ENCODE peak calls at places on chromosomes 4 and X, in four cellular contexts. One of them, this sample, is unnamed.

GRCh38 chr4:56762484-56763250 is 58.8 kb downstream of the SPINK2 start:
- DNase-seq in astrocyte: no peak
- DNase-seq in transverse colon: no peak
- DNase-seq in testis: no peak
- DNase-seq in this sample: no peak

GRCh38 chr4:105988671-105989070 is 93.4 kb downstream of the NPNT start:
- DNase-seq in astrocyte: no peak
- DNase-seq in transverse colon: no peak
- DNase-seq in testis: no peak
- DNase-seq in this sample: no peak

GRCh38 chr4:123102897-123103489 is 180.6 kb upstream of the NUDT6 start:
- DNase-seq in astrocyte: peak; percentile 33
- DNase-seq in transverse colon: no peak
- DNase-seq in testis: no peak
- DNase-seq in this sample: peak; percentile 18

GRCh38 chr4:61336911-61337310 is 136.8 kb downstream of the ADGRL3 start:
- DNase-seq in astrocyte: no peak
- DNase-seq in transverse colon: no peak
- DNase-seq in testis: no peak
- DNase-seq in this sample: no peak

GRCh38 chr4:181550381-181550780 is 692.8 kb upstream of the TENM3 start:
- DNase-seq in astrocyte: no peak
- DNase-seq in transverse colon: no peak
- DNase-seq in testis: no peak
- DNase-seq in this sample: no peak

GRCh38 chr4:106323119-106323518 is 6.8 kb downstream of the AIMP1 start:
- DNase-seq in astrocyte: no peak
- DNase-seq in transverse colon: no peak
- DNase-seq in testis: no peak
- DNase-seq in this sample: no peak

GRCh38 chr4:113684534-113685091 is 76.9 kb downstream of the CAMK2D start:
- DNase-seq in astrocyte: peak; percentile 67
- DNase-seq in transverse colon: peak; percentile 63
- DNase-seq in testis: peak; percentile 63
- DNase-seq in this sample: peak; percentile 57

GRCh38 chrX:138964501-138964900 is 253.0 kb upstream of the FGF13 start:
- DNase-seq in astrocyte: no peak
- DNase-seq in transverse colon: no peak
- DNase-seq in testis: no peak
- DNase-seq in this sample: no peak

GRCh38 chr4:29046716-29047115 is 1673.5 kb upstream of the PCDH7 start:
- DNase-seq in astrocyte: peak; percentile 37
- DNase-seq in transverse colon: no peak
- DNase-seq in testis: no peak
- DNase-seq in this sample: peak; percentile 41

GRCh38 chr4:823093-823760 is 2.7 kb downstream of the CPLX1 start:
- DNase-seq in astrocyte: no peak
- DNase-seq in transverse colon: no peak
- DNase-seq in testis: no peak
- DNase-seq in this sample: no peak

GRCh38 chrX:151711154-151711553 is 4.7 kb upstream of the FATE1 start:
- DNase-seq in astrocyte: no peak
- DNase-seq in transverse colon: no peak
- DNase-seq in testis: no peak
- DNase-seq in this sample: no peak

GRCh38 chrX:15373986-15374385 is 10.2 kb downstream of the VEGFD start:
- DNase-seq in astrocyte: no peak
- DNase-seq in transverse colon: no peak
- DNase-seq in testis: no peak
- DNase-seq in this sample: no peak

GRCh38 chr4:128481752-128482480 is 194.3 kb upstream of the PGRMC2 start:
- DNase-seq in astrocyte: no peak
- DNase-seq in transverse colon: no peak
- DNase-seq in testis: no peak
- DNase-seq in this sample: no peak

GRCh38 chrX:53435997-53436396 is 1.8 kb upstream of the HSD17B10 start:
- DNase-seq in astrocyte: peak; percentile 47
- DNase-seq in transverse colon: peak; percentile 67
- DNase-seq in testis: peak; percentile 63
- DNase-seq in this sample: peak; percentile 53

GRCh38 chr4:167688660-167689142 is 403.6 kb upstream of the ANXA10 start:
- DNase-seq in astrocyte: no peak
- DNase-seq in transverse colon: no peak
- DNase-seq in testis: no peak
- DNase-seq in this sample: no peak

GRCh38 chr4:60173718-60174117 is 1026.4 kb upstream of the ADGRL3 start:
- DNase-seq in astrocyte: no peak
- DNase-seq in transverse colon: no peak
- DNase-seq in testis: no peak
- DNase-seq in this sample: no peak

GRCh38 chrX:18210470-18210869 is 10.2 kb downstream of the BEND2 start:
- DNase-seq in astrocyte: peak; percentile 0
- DNase-seq in transverse colon: no peak
- DNase-seq in testis: no peak
- DNase-seq in this sample: no peak

GRCh38 chr4:41257257-41257900 is 651 bp downstream of the UCHL1 start:
- DNase-seq in astrocyte: peak; percentile 30
- DNase-seq in transverse colon: peak; percentile 64
- DNase-seq in testis: peak; percentile 62
- DNase-seq in this sample: peak; percentile 43

GRCh38 chr4:15779336-15779735 is 1.2 kb downstream of the CD38 start:
- DNase-seq in astrocyte: peak; percentile 42
- DNase-seq in transverse colon: peak; percentile 33
- DNase-seq in testis: peak; percentile 65
- DNase-seq in this sample: peak; percentile 59

GRCh38 chrX:105375816-105376215 is 155.3 kb upstream of the TEX13A start:
- DNase-seq in astrocyte: peak; percentile 2
- DNase-seq in transverse colon: no peak
- DNase-seq in testis: no peak
- DNase-seq in this sample: no peak

GRCh38 chr4:165986956-165987698 is 114.1 kb downstream of the TLL1 start:
- DNase-seq in astrocyte: no peak
- DNase-seq in transverse colon: no peak
- DNase-seq in testis: no peak
- DNase-seq in this sample: no peak

GRCh38 chrX:67288958-67289641 is 254.7 kb upstream of the AR start:
- DNase-seq in astrocyte: no peak
- DNase-seq in transverse colon: no peak
- DNase-seq in testis: peak; percentile 20
- DNase-seq in this sample: no peak

GRCh38 chrX:23666282-23666681 is 1.0 kb upstream of the PRDX4 start:
- DNase-seq in astrocyte: no peak
- DNase-seq in transverse colon: no peak
- DNase-seq in testis: no peak
- DNase-seq in this sample: no peak

GRCh38 chrX:23673108-23673507 is 5.8 kb downstream of the PRDX4 start:
- DNase-seq in astrocyte: no peak
- DNase-seq in transverse colon: no peak
- DNase-seq in testis: no peak
- DNase-seq in this sample: no peak

GRCh38 chrX:23662853-23663252 is 4.4 kb upstream of the PRDX4 start:
- DNase-seq in astrocyte: peak; percentile 60
- DNase-seq in transverse colon: no peak
- DNase-seq in testis: no peak
- DNase-seq in this sample: no peak

GRCh38 chrX:23667239-23668177 is at the start of gene PRDX4:
- DNase-seq in astrocyte: peak; percentile 69
- DNase-seq in transverse colon: peak; percentile 90
- DNase-seq in testis: peak; percentile 88
- DNase-seq in this sample: peak; percentile 78

GRCh38 chrX:23668335-23668734 is 1.0 kb downstream of the PRDX4 start:
- DNase-seq in astrocyte: no peak
- DNase-seq in transverse colon: no peak
- DNase-seq in testis: no peak
- DNase-seq in this sample: no peak
- H3K27ac ChIP-seq in astrocyte: peak overlapping the region; percentile 75
- H3K27ac ChIP-seq in transverse colon: peak overlapping the region; percentile 78
- H3K27ac ChIP-seq in testis: no peak overlapping the region
- H3K27ac ChIP-seq in this sample: peak overlapping the region; percentile 36

DNA sequence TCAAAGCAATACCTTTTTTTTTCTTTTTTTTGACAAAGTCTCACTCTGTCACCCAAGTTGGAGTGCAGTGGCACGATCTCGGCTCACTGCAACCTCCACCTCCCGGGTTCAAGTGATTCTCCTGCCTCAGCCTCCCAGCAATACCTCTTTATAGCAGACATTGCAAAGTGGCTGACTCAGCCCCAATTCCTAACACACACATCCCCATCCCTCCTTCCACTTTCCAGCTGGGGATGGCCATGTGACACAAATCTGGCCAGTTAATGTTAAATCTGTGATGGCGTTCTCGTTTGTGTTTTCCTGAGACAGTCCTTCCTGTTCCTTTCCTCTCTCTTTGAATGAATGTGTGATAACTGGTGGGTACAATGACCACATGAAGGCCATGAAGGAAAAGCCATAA is 276.2 kb upstream of the KLF3 start:
- DNase-seq in astrocyte: no peak
- DNase-seq in transverse colon: no peak
- DNase-seq in testis: no peak
- DNase-seq in this sample: no peak
- H3K27ac ChIP-seq in astrocyte: no peak overlapping the region
- H3K27ac ChIP-seq in transverse colon: peak overlapping the region; percentile 74
- H3K27ac ChIP-seq in testis: no peak overlapping the region
- H3K27ac ChIP-seq in this sample: no peak overlapping the region

GRCh38 chr4:108053281-108053701 is 63.6 kb downstream of the HADH start:
- DNase-seq in astrocyte: peak; percentile 35
- DNase-seq in transverse colon: no peak
- DNase-seq in testis: no peak
- DNase-seq in this sample: no peak

GRCh38 chr4:108056418-108056817 is 66.7 kb downstream of the HADH start:
- DNase-seq in astrocyte: no peak
- DNase-seq in transverse colon: no peak
- DNase-seq in testis: no peak
- DNase-seq in this sample: no peak

GRCh38 chr4:108052511-108052910 is 62.8 kb downstream of the HADH start:
- DNase-seq in astrocyte: no peak
- DNase-seq in transverse colon: no peak
- DNase-seq in testis: no peak
- DNase-seq in this sample: no peak

GRCh38 chr4:108055787-108056186 is 66.1 kb downstream of the HADH start:
- DNase-seq in astrocyte: no peak
- DNase-seq in transverse colon: no peak
- DNase-seq in testis: no peak
- DNase-seq in this sample: no peak

DNA sequence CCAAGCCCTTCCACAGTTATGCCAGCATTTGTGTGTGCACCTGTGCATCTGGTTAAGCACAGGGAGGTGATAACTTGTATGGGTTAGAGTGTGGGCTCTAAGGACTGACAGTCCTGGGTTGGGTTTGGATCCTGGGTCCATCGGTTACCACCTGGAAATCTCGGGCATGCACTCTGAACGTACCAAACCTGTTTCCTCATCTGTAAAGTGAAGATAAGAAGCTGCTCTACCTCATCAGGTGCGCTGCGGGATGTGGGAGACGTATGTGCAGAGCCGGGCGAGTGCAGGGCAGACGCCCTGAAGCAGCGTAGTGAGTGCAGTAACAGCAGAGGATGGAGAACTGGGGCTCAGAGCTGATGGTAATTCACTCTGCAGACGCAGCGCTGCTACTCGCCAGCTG is 64.3 kb downstream of the HADH start:
- DNase-seq in astrocyte: no peak
- DNase-seq in transverse colon: no peak
- DNase-seq in testis: no peak
- DNase-seq in this sample: no peak
- H3K27ac ChIP-seq in astrocyte: no peak overlapping the region
- H3K27ac ChIP-seq in transverse colon: no peak overlapping the region
- H3K27ac ChIP-seq in testis: no peak overlapping the region
- H3K27ac ChIP-seq in this sample: no peak overlapping the region

GRCh38 chrX:134177527-134177926 is 59.5 kb upstream of the CCDC160 start:
- DNase-seq in astrocyte: no peak
- DNase-seq in transverse colon: no peak
- DNase-seq in testis: no peak
- DNase-seq in this sample: no peak

GRCh38 chrX:134184936-134185335 is 52.0 kb upstream of the CCDC160 start:
- DNase-seq in astrocyte: no peak
- DNase-seq in transverse colon: no peak
- DNase-seq in testis: no peak
- DNase-seq in this sample: no peak

GRCh38 chrX:134181261-134181660 is 55.7 kb upstream of the CCDC160 start:
- DNase-seq in astrocyte: no peak
- DNase-seq in transverse colon: no peak
- DNase-seq in testis: no peak
- DNase-seq in this sample: no peak

GRCh38 chrX:134183665-134184064 is 53.3 kb upstream of the CCDC160 start:
- DNase-seq in astrocyte: no peak
- DNase-seq in transverse colon: no peak
- DNase-seq in testis: no peak
- DNase-seq in this sample: no peak

DNA sequence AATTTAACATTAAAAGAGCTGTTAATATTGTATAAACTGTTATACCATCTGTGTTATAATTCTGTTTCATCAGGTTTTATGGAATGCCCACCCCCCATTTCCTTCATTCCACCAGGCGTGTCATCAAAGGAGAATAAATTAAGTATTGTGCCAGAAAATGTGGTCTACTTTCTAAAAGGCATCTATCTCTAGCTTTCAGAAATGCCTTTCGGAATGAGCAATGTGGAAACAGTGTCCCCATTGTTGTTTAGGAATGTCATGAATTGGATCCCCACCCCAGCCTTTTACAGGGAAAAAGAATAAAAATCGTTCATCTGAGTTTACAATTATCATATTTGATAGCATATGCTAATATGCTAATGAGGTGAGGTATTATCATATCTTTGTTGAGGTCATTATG is 56.4 kb upstream of the CCDC160 start:
- DNase-seq in astrocyte: no peak
- DNase-seq in transverse colon: no peak
- DNase-seq in testis: no peak
- DNase-seq in this sample: no peak
- H3K27ac ChIP-seq in astrocyte: no peak overlapping the region
- H3K27ac ChIP-seq in transverse colon: no peak overlapping the region
- H3K27ac ChIP-seq in testis: no peak overlapping the region
- H3K27ac ChIP-seq in this sample: no peak overlapping the region

DNA sequence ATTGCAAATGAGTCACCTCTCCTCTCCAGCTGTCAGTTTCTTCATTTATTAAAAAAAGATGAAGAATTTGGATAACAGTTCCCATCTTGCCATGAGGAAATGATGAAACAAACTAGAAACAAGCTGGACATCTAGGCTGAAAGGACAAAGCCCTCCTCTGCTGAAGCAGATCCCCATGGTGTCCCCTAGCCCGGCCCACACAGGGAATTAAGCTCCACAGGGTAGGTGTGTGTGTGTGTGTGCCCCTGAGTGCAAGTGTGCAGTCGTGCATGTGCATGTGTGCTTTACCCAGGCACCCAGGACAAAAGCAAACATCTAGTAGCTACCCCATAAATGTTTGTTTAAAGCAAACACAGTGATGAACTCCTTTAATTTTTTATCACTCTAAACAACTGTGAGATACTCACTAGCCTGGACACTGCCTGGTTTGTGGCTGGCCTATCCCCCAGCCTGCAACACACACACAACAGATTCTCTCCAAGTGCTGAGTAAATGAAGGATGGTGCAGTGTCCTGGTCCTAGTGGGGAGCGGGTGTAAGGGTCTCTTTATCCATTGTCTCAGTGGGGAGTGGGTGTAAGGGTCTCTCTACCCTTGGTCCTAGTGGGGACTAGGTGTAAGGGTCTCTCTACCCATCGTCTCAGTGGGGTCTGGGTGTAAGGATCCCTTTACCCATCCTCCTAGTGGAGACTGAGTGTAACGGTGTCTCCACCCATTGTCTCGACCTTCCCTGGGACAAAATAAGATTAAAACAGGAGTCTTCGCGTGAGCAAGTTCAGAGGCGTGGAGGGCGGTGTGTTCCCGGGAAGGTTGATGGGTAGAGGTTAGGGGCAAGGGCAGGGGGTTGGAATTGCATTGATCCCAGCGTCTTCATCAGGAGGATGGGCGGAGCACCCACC is 688 bp upstream of the EVC start:
- DNase-seq in astrocyte: no peak
- DNase-seq in transverse colon: no peak
- DNase-seq in testis: no peak
- DNase-seq in this sample: peak; percentile 14
- H3K27ac ChIP-seq in astrocyte: peak overlapping the region; percentile 96
- H3K27ac ChIP-seq in transverse colon: peak overlapping the region; percentile 69
- H3K27ac ChIP-seq in testis: peak overlapping the region; percentile 21
- H3K27ac ChIP-seq in this sample: peak overlapping the region; percentile 90

This sample was measured in brain microvascular endothelial cell.